ENCODE peak calls at places on chromosomes 3 and 15, in seven cellular contexts. M is astrocyte of the cerebellum, G is OCI-LY7, B is tibial nerve, Q is IMR-90, N is suprapubic skin, X is NB4. A is an unnamed sample.

GRCh38 chr15:72196409-72197044 is 1.1 kb downstream of the GRAMD2A start:
- DNase-seq in B (no peak), N (peak), G (no peak), Q (no peak), X (no peak), M (no peak), A (no peak)

GRCh38 chr3:124832782-124833709 is 54.1 kb downstream of the ITGB5 start:
- DNase-seq in Q (peak), X (no peak), N (no peak), M (peak), B (no peak), G (no peak), A (peak)

GRCh38 chr3:185744997-185745843 is 79.6 kb downstream of the IGF2BP2 start:
- DNase-seq in M (peak), X (peak), Q (peak), B (no peak), G (peak), N (no peak), A (no peak)

GRCh38 chr3:170420307-170420821 is 1.7 kb downstream of the CLDN11 start:
- DNase-seq in M (no peak), X (no peak), Q (peak), G (no peak), B (no peak), N (no peak), A (no peak)

GRCh38 chr3:194396897-194397756 is 1.9 kb downstream of the GP5 start:
- DNase-seq in N (no peak), B (no peak), M (no peak), G (no peak), Q (no peak), X (peak), A (no peak)

GRCh38 chr3:8557298-8557697 is 55.7 kb downstream of the LMCD1 start:
- DNase-seq in B (peak), Q (peak), X (no peak), M (no peak), G (no peak), N (no peak), A (no peak)

GRCh38 chr3:197847866-197848401 is 56.9 kb downstream of the LRCH3 start:
- DNase-seq in B (no peak), M (no peak), Q (peak), N (no peak), X (peak), G (peak), A (no peak)

GRCh38 chr15:81820236-81820635 is 225.6 kb downstream of the MEX3B start:
- DNase-seq in N (no peak), M (no peak), X (no peak), G (no peak), Q (peak), B (no peak), A (no peak)

GRCh38 chr3:99620976-99621375 is 17.4 kb upstream of the COL8A1 start:
- DNase-seq in G (no peak), B (no peak), M (no peak), N (no peak), Q (peak), X (no peak), A (no peak)

GRCh38 chr3:6779140-6779539 is 81.8 kb upstream of the GRM7 start:
- DNase-seq in M (no peak), G (peak), B (no peak), Q (no peak), X (peak), N (no peak), A (no peak)

GRCh38 chr15:68629519-68630204 is 50.9 kb downstream of the CORO2B start:
- DNase-seq in N (no peak), B (no peak), Q (no peak), M (no peak), X (no peak), G (no peak), A (no peak)

GRCh38 chr3:69014022-69014580 is 617 bp upstream of the EOGT start:
- DNase-seq in G (no peak), X (peak), M (no peak), N (no peak), B (no peak), Q (no peak), A (no peak)

GRCh38 chr3:28286595-28286994 is 45.2 kb downstream of the CMC1 start:
- DNase-seq in M (peak), X (peak), Q (peak), N (no peak), B (no peak), G (peak), A (peak)

GRCh38 chr3:131282379-131282778 is 99.2 kb upstream of the NUDT16 start:
- DNase-seq in B (no peak), G (no peak), X (no peak), N (no peak), M (no peak), Q (no peak), A (no peak)

GRCh38 chr3:184284696-184285095 is 8.9 kb downstream of the ECE2 start:
- DNase-seq in N (no peak), G (peak), M (peak), X (peak), Q (peak), B (no peak), A (peak)

GRCh38 chr3:32138545-32139104 is 32.2 kb downstream of the GPD1L start:
- DNase-seq in X (no peak), M (no peak), N (no peak), Q (peak), B (no peak), G (peak), A (no peak)

GRCh38 chr15:89364741-89365450 is 30.3 kb upstream of the POLG start:
- DNase-seq in X (peak), Q (no peak), G (no peak), B (no peak), N (no peak), M (no peak), A (no peak)

GRCh38 chr3:56468184-56469106 is at the start of gene ERC2:
- DNase-seq in N (no peak), B (no peak), X (no peak), M (no peak), Q (no peak), G (no peak), A (peak)

GRCh38 chr3:18010001-18010400 is 267.6 kb upstream of the TBC1D5 start:
- DNase-seq in Q (no peak), M (no peak), X (peak), B (no peak), N (no peak), G (no peak), A (no peak)

GRCh38 chr3:7720649-7721048 is 781.0 kb upstream of the LMCD1 start:
- DNase-seq in G (no peak), B (no peak), N (no peak), X (no peak), Q (no peak), M (no peak), A (no peak)

GRCh38 chr3:88057650-88058321 is 1.0 kb downstream of the CGGBP1 start:
- DNase-seq in M (peak), X (no peak), B (peak), G (no peak), Q (peak), N (no peak), A (no peak)

GRCh38 chr3:17733768-17734167 is 8.7 kb downstream of the TBC1D5 start:
- DNase-seq in M (no peak), N (no peak), B (no peak), Q (no peak), G (no peak), X (no peak), A (no peak)

GRCh38 chr3:52226229-52226817 is 878 bp upstream of the TLR9 start:
- DNase-seq in B (no peak), Q (no peak), X (peak), N (no peak), M (no peak), G (peak), A (no peak)

GRCh38 chr15:69504352-69505040 is 51.9 kb downstream of the RPLP1 start:
- DNase-seq in Q (no peak), M (no peak), G (no peak), X (no peak), B (no peak), N (peak), A (no peak)

GRCh38 chr3:72728958-72729467 is 119.2 kb downstream of the SHQ1 start:
- DNase-seq in G (no peak), X (no peak), B (no peak), Q (no peak), M (no peak), N (no peak), A (no peak)

GRCh38 chr3:44920081-44920480 is 45.7 kb downstream of the TGM4 start:
- DNase-seq in Q (no peak), N (peak), M (no peak), G (no peak), B (no peak), X (no peak), A (no peak)

GRCh38 chr15:73650387-73651126 is 17.4 kb upstream of the NPTN start:
- DNase-seq in N (no peak), M (no peak), G (no peak), B (no peak), X (peak), Q (peak), A (no peak)

GRCh38 chr3:49567406-49567805 is 13.1 kb downstream of the BSN start:
- DNase-seq in Q (no peak), X (no peak), B (no peak), N (no peak), M (no peak), G (no peak), A (no peak)

GRCh38 chr3:108223928-108224327 is 1.7 kb upstream of the IFT57 start:
- DNase-seq in G (peak), B (no peak), M (no peak), N (no peak), X (peak), Q (peak), A (no peak)

DNA sequence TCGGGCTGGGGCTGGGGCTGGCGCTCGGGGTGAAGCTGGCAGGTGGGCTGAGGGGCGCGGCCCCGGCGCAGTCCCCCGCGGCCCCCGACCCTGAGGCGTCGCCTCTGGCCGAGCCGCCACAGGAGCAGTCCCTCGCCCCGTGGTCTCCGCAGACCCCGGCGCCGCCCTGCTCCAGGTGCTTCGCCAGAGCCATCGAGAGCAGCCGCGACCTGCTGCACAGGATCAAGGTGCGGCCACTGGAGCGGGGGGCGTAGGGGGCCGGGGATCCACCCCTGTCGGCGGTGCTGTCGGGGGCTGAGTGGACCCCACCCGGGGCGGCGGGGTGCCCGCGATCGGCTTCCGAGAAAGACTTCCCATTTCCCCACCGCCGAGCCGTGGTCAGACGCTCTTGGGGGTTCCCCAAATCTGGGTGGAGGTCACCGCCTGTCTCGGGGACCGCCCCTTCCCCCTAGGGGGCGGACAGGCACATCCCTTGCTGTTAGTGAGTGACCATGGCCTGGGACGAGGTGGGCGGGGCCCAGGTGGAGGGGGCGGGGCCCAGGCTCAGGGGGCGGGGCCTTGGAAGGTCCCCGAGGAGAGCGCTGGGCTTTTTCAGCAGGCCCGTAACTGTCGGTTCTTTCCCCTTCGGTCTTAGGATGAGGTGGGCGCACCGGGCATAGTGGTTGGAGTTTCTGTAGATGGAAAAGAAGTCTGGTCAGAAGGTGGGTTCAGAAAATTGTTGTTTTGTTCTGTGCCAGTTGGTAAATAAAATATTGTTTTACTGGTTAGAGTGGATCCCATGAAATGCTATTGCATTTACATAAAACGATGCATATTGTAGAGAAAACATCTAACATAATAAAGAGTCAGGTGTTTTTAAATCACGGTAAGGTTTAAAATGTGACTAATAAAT is 587 bp downstream of the LACTB start:
- DNase-seq in X (peak), G (peak), Q (peak), B (peak), N (peak), M (no peak), A (no peak)
- TF ChIP-seq CTCF in X (no peak), G (peak), Q (no peak), B (no peak), N (no peak), M (peak), A (peak)

DNA sequence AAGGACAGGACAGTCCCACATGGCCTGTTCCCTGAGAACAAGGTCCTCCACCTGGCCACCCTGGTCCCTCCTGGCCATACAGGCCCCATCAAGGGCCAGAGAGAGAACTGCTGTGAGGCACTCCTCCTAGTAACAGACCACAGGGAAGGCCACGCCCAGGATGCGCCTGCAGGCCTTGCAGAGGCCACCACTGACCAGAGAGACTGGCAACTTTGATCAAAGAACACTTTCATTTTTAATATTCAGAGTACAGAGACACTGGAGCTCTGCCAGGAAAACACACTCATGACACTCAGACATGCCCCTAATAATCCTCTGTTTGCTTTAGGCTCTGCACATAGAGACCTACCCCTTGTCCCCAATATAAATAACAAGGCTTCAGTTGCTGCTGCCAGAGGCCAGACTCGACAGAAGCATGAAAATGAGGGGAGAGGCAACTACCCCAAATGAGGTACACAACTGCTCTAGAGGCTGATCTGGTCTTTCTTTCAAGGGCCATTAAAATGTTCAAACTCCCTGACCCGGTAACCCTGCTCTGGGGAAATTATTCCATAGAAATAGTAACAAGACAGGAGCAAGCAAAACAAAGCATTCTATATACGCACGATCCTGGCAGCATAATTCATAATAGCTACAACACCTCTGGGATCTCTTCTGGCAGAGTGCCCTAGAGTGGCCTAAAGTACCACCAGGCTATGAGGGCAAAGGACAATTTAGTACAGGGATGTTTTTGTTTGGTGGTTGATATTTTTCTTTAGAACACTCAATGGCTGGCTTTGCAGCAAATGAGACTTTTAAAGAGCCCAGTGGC is 44.7 kb downstream of the CCDC12 start:
- DNase-seq in G (no peak), M (no peak), B (peak), N (no peak), X (no peak), Q (peak), A (no peak)
- H3K4me3 ChIP-seq in G (peak), M (no peak), B (no peak), N (no peak), X (no peak), Q (no peak), A (no peak)

GRCh38 chr3:143098032-143098764 is 21.4 kb upstream of the CHST2 start:
- DNase-seq in N (no peak), X (no peak), B (no peak), Q (no peak), M (no peak), G (no peak), A (no peak)
- TF ChIP-seq CTCF in N (no peak), X (no peak), B (no peak), Q (no peak), M (no peak), G (no peak), A (no peak)

DNA sequence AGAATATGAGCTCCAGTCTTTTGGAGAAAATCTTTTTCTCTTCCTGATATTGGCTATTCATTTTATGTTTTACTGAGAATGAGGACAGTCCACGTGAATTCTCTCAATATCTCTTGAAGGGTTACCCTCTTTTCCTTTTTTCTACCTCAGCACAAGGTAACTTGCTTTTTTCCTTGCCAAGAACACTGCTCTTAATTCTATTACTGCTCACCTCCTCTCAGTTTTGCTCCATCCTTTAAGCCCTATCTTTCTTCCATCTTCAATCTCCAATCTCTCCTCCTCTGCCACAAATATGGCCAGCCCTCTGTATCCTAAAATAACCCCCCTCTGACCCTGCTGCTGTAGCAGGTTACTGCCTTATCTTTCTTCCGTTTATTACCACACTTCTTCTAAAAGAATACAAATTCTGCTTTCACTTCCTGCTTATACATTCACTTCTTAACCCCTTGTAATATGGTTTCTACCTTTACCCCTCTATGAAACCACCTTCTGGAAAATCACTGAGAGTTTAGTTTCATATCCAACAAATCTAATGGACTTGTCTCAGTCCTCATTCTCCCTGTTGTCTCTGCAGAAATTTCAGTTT is 89.0 kb downstream of the NFKBIZ start:
- DNase-seq in G (peak), M (no peak), B (no peak), N (no peak), Q (no peak), X (peak), A (no peak)
- H3K4me3 ChIP-seq in G (peak), M (no peak), B (no peak), N (no peak), Q (no peak), X (no peak), A (no peak)

DNA sequence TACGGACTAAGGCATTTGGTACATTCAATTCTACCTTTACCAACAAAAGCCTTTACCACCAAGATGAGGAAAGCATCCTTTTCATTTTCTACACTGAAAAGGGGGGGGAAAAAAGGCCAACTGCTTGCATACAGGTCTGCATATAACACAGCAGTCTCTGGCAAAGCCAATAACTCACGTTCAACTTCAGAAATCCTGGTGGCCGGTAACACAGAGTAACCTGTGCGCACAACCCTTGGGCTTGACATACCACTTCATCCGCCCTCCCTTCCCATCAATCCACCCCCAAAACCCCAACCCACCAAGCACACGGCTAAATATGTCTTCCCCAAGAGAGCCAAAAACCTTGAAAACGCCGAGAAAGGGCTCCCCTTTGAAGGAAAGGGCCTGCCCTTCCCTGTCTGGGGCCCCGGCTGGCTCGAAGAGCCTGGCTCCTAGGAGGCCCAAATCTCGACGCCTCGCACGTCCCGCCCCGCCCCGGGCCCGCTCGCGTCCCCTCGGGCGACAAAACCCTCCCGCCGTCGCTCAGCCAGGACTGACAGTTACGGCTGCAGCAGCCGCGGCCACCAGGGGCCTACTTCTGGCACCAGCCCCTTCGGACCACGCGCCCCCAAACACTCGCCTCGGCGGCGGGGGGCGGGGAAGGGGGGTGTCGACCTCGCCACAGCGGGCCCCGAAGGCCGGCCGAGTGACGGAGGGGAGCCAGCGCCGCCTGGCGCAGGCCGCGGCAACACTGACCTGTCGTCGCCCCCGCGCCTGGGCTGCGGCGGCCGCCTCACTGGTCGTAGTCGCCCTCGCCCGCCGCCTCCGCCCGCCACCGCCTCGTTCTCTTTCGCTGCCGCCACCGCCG is 848 bp downstream of the UBE3A start:
- DNase-seq in Q (peak), N (no peak), M (no peak), B (peak), X (peak), G (peak), A (no peak)
- TF ChIP-seq CTCF in Q (peak), N (no peak), M (no peak), B (peak), X (no peak), G (peak), A (peak)

DNA sequence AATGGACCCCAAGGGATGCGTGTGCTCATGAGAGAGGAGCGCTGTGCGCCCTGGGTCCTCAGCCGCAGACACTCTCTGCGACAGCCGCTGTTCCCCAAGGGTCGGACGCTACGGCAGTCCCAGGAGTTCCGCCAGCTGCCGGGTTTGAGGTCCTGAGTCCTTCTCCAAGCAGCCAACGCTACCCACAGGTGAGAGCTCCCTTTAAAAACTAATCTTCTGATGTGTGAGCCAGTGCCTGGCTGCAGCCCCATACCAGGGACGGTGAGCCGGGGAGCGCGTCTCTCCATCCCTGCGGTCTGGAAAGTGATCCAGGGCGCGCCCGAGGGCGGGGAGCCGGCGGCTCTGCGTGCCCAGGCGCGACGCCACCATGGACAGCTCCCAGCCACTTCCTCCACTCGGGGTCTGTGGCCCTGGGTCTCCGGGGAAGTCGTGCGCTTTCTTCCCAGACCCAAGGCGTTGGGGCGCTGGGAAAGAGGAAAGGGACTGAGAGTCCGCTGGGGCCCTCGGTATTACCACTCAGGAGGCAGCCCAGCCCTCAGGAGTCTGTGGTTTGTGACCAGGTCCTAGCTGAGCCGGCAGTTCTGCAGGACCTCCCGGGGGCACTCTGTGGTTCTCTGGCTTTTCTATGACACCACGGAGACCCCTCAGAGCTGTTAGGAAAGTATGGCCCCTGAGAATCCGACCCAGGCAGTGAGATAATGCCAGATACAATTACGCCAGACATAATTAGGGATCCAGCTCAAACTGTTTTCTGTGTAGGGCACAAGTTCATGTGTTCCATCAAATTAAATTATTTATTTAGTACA is 1.4 kb downstream of the CEMIP start:
- DNase-seq in B (no peak), G (no peak), X (no peak), M (no peak), Q (peak), N (no peak), A (no peak)
- H3K4me3 ChIP-seq in B (peak), G (no peak), X (no peak), M (peak), Q (peak), N (peak), A (peak)

GRCh38 chr3:151412989-151413388 is 28.4 kb upstream of the P2RY12 start:
- DNase-seq in X (no peak), G (no peak), M (no peak), Q (no peak), B (no peak), N (no peak), A (no peak)
- TF ChIP-seq CTCF in X (peak), G (peak), M (peak), Q (no peak), B (no peak), N (no peak), A (no peak)